ENCODE peak calls at places on chromosomes 7 and 10, in six cellular contexts. One of them, this sample, is unnamed.

GRCh38 chr10:88657901-88658300 is 6.3 kb upstream of the LIPF start:
- DNase-seq in endodermal cell: no peak
- DNase-seq in HFF-Myc: no peak
- DNase-seq in MM.1S: no peak
- DNase-seq in AG10803: peak; percentile 13
- DNase-seq in astrocyte of the cerebellum: no peak
- DNase-seq in this sample: peak; percentile 45

GRCh38 chr7:55533050-55533728 is 39.1 kb downstream of the VOPP1 start:
- DNase-seq in endodermal cell: no peak
- DNase-seq in HFF-Myc: no peak
- DNase-seq in MM.1S: peak; percentile 97
- DNase-seq in AG10803: peak; percentile 49
- DNase-seq in astrocyte of the cerebellum: no peak
- DNase-seq in this sample: peak; percentile 54

GRCh38 chr7:36361227-36361626 is 28.4 kb upstream of the ANLN start:
- DNase-seq in endodermal cell: no peak
- DNase-seq in HFF-Myc: no peak
- DNase-seq in MM.1S: no peak
- DNase-seq in AG10803: no peak
- DNase-seq in astrocyte of the cerebellum: no peak
- DNase-seq in this sample: no peak

GRCh38 chr7:41416208-41416595 is 286.7 kb downstream of the INHBA start:
- DNase-seq in endodermal cell: no peak
- DNase-seq in HFF-Myc: peak; percentile 52
- DNase-seq in MM.1S: no peak
- DNase-seq in AG10803: peak; percentile 56
- DNase-seq in astrocyte of the cerebellum: no peak
- DNase-seq in this sample: no peak

GRCh38 chr7:5351508-5352265 is 68.9 kb downstream of the SLC29A4 start:
- DNase-seq in endodermal cell: peak; percentile 52
- DNase-seq in HFF-Myc: no peak
- DNase-seq in MM.1S: no peak
- DNase-seq in AG10803: no peak
- DNase-seq in astrocyte of the cerebellum: no peak
- DNase-seq in this sample: no peak

GRCh38 chr7:101998904-101999236 is 181.4 kb downstream of the CUX1 start:
- DNase-seq in endodermal cell: peak; percentile 82
- DNase-seq in HFF-Myc: no peak
- DNase-seq in MM.1S: no peak
- DNase-seq in AG10803: no peak
- DNase-seq in astrocyte of the cerebellum: no peak
- DNase-seq in this sample: no peak

GRCh38 chr10:4812952-4813351 is 13.1 kb upstream of the AKR1E2 start:
- DNase-seq in endodermal cell: no peak
- DNase-seq in HFF-Myc: peak; percentile 66
- DNase-seq in MM.1S: no peak
- DNase-seq in AG10803: peak; percentile 73
- DNase-seq in astrocyte of the cerebellum: peak; percentile 70
- DNase-seq in this sample: peak; percentile 92

GRCh38 chr7:49776994-49777393 is 3.6 kb downstream of the VWC2 start:
- DNase-seq in endodermal cell: peak; percentile 91
- DNase-seq in HFF-Myc: no peak
- DNase-seq in MM.1S: no peak
- DNase-seq in AG10803: no peak
- DNase-seq in astrocyte of the cerebellum: no peak
- DNase-seq in this sample: no peak

GRCh38 chr10:122163182-122164027 is 107.7 kb upstream of the BTBD16 start:
- DNase-seq in endodermal cell: peak; percentile 97
- DNase-seq in HFF-Myc: no peak
- DNase-seq in MM.1S: no peak
- DNase-seq in AG10803: no peak
- DNase-seq in astrocyte of the cerebellum: no peak
- DNase-seq in this sample: no peak

GRCh38 chr7:95420996-95421846 is 13.6 kb downstream of the PON2 start:
- DNase-seq in endodermal cell: no peak
- DNase-seq in HFF-Myc: peak; percentile 27
- DNase-seq in MM.1S: peak; percentile 14
- DNase-seq in AG10803: peak; percentile 25
- DNase-seq in astrocyte of the cerebellum: no peak
- DNase-seq in this sample: peak; percentile 84

GRCh38 chr10:99532687-99533495 is at the start of gene NKX2-3:
- DNase-seq in endodermal cell: peak; percentile 94
- DNase-seq in HFF-Myc: no peak
- DNase-seq in MM.1S: peak; percentile 74
- DNase-seq in AG10803: peak; percentile 8
- DNase-seq in astrocyte of the cerebellum: no peak
- DNase-seq in this sample: no peak

GRCh38 chr7:149780636-149781419 is 7.4 kb upstream of the ZNF467 start:
- DNase-seq in endodermal cell: no peak
- DNase-seq in HFF-Myc: no peak
- DNase-seq in MM.1S: no peak
- DNase-seq in AG10803: no peak
- DNase-seq in astrocyte of the cerebellum: no peak
- DNase-seq in this sample: no peak

GRCh38 chr10:104622598-104623209 is 18.4 kb upstream of the SORCS3 start:
- DNase-seq in endodermal cell: peak; percentile 85
- DNase-seq in HFF-Myc: no peak
- DNase-seq in MM.1S: peak; percentile 18
- DNase-seq in AG10803: no peak
- DNase-seq in astrocyte of the cerebellum: no peak
- DNase-seq in this sample: peak; percentile 24

GRCh38 chr7:79317728-79318127 is 135.7 kb downstream of the MAGI2 start:
- DNase-seq in endodermal cell: peak; percentile 61
- DNase-seq in HFF-Myc: peak; percentile 80
- DNase-seq in MM.1S: no peak
- DNase-seq in AG10803: peak; percentile 80
- DNase-seq in astrocyte of the cerebellum: peak; percentile 60
- DNase-seq in this sample: peak; percentile 90

GRCh38 chr7:129989466-129989865 is 36.7 kb upstream of the UBE2H start:
- DNase-seq in endodermal cell: no peak
- DNase-seq in HFF-Myc: no peak
- DNase-seq in MM.1S: peak; percentile 82
- DNase-seq in AG10803: no peak
- DNase-seq in astrocyte of the cerebellum: no peak
- DNase-seq in this sample: no peak

GRCh38 chr7:29480456-29480855 is 83.2 kb upstream of the PRR15 start:
- DNase-seq in endodermal cell: no peak
- DNase-seq in HFF-Myc: no peak
- DNase-seq in MM.1S: no peak
- DNase-seq in AG10803: no peak
- DNase-seq in astrocyte of the cerebellum: no peak
- DNase-seq in this sample: no peak

GRCh38 chr7:92076509-92076908 is 57.8 kb downstream of the CYP51A1 start:
- DNase-seq in endodermal cell: no peak
- DNase-seq in HFF-Myc: no peak
- DNase-seq in MM.1S: no peak
- DNase-seq in AG10803: no peak
- DNase-seq in astrocyte of the cerebellum: no peak
- DNase-seq in this sample: no peak

GRCh38 chr7:33196194-33196593 is 66.8 kb downstream of the BBS9 start:
- DNase-seq in endodermal cell: no peak
- DNase-seq in HFF-Myc: no peak
- DNase-seq in MM.1S: no peak
- DNase-seq in AG10803: peak; percentile 13
- DNase-seq in astrocyte of the cerebellum: peak; percentile 27
- DNase-seq in this sample: peak; percentile 74

GRCh38 chr7:28406192-28406591 is 6.1 kb upstream of the CREB5 start:
- DNase-seq in endodermal cell: peak; percentile 72
- DNase-seq in HFF-Myc: no peak
- DNase-seq in MM.1S: no peak
- DNase-seq in AG10803: no peak
- DNase-seq in astrocyte of the cerebellum: no peak
- DNase-seq in this sample: peak; percentile 29

GRCh38 chr10:81479316-81479715 is 395.7 kb upstream of the NRG3 start:
- DNase-seq in endodermal cell: peak; percentile 63
- DNase-seq in HFF-Myc: no peak
- DNase-seq in MM.1S: no peak
- DNase-seq in AG10803: no peak
- DNase-seq in astrocyte of the cerebellum: no peak
- DNase-seq in this sample: no peak

GRCh38 chr7:47471831-47472230 is 110.1 kb downstream of the TNS3 start:
- DNase-seq in endodermal cell: no peak
- DNase-seq in HFF-Myc: no peak
- DNase-seq in MM.1S: no peak
- DNase-seq in AG10803: no peak
- DNase-seq in astrocyte of the cerebellum: no peak
- DNase-seq in this sample: no peak

GRCh38 chr7:18499407-18500197 is 4.1 kb downstream of the HDAC9 start:
- DNase-seq in endodermal cell: no peak
- DNase-seq in HFF-Myc: no peak
- DNase-seq in MM.1S: no peak
- DNase-seq in AG10803: peak; percentile 66
- DNase-seq in astrocyte of the cerebellum: no peak
- DNase-seq in this sample: no peak

GRCh38 chr7:57363321-57363720 is 86.7 kb upstream of the ZNF716 start:
- DNase-seq in endodermal cell: no peak
- DNase-seq in HFF-Myc: no peak
- DNase-seq in MM.1S: no peak
- DNase-seq in AG10803: no peak
- DNase-seq in astrocyte of the cerebellum: no peak
- DNase-seq in this sample: no peak

GRCh38 chr7:55965805-55966421 is 1.5 kb downstream of the NIPSNAP2 start:
- DNase-seq in endodermal cell: no peak
- DNase-seq in HFF-Myc: peak; percentile 76
- DNase-seq in MM.1S: no peak
- DNase-seq in AG10803: peak; percentile 82
- DNase-seq in astrocyte of the cerebellum: no peak
- DNase-seq in this sample: no peak

GRCh38 chr7:42645906-42646305 is 266.0 kb downstream of the C7orf25 start:
- DNase-seq in endodermal cell: no peak
- DNase-seq in HFF-Myc: no peak
- DNase-seq in MM.1S: no peak
- DNase-seq in AG10803: peak; percentile 9
- DNase-seq in astrocyte of the cerebellum: no peak
- DNase-seq in this sample: peak; percentile 3

GRCh38 chr7:142885311-142886230 is at the start of gene TRPV6:
- DNase-seq in endodermal cell: peak; percentile 95
- DNase-seq in HFF-Myc: no peak
- DNase-seq in MM.1S: no peak
- DNase-seq in AG10803: no peak
- DNase-seq in astrocyte of the cerebellum: no peak
- DNase-seq in this sample: no peak

GRCh38 chr10:123748711-123749110 is 82.6 kb downstream of the GPR26 start:
- DNase-seq in endodermal cell: no peak
- DNase-seq in HFF-Myc: no peak
- DNase-seq in MM.1S: no peak
- DNase-seq in AG10803: no peak
- DNase-seq in astrocyte of the cerebellum: no peak
- DNase-seq in this sample: no peak

GRCh38 chr7:80957226-80957625 is 38.4 kb upstream of the SEMA3C start:
- DNase-seq in endodermal cell: no peak
- DNase-seq in HFF-Myc: no peak
- DNase-seq in MM.1S: no peak
- DNase-seq in AG10803: no peak
- DNase-seq in astrocyte of the cerebellum: no peak
- DNase-seq in this sample: no peak

GRCh38 chr7:84017653-84018052 is 176.9 kb downstream of the SEMA3A start:
- DNase-seq in endodermal cell: no peak
- DNase-seq in HFF-Myc: no peak
- DNase-seq in MM.1S: no peak
- DNase-seq in AG10803: no peak
- DNase-seq in astrocyte of the cerebellum: no peak
- DNase-seq in this sample: no peak

GRCh38 chr10:46077141-46077554 is 31.1 kb upstream of the MSMB start:
- DNase-seq in endodermal cell: no peak
- DNase-seq in HFF-Myc: no peak
- DNase-seq in MM.1S: no peak
- DNase-seq in AG10803: peak; percentile 49
- DNase-seq in astrocyte of the cerebellum: no peak
- DNase-seq in this sample: peak; percentile 63

GRCh38 chr7:100685631-100686145 is 8.4 kb downstream of the GIGYF1 start:
- DNase-seq in endodermal cell: no peak
- DNase-seq in HFF-Myc: no peak
- DNase-seq in MM.1S: no peak
- DNase-seq in AG10803: no peak
- DNase-seq in astrocyte of the cerebellum: no peak
- DNase-seq in this sample: no peak

GRCh38 chr10:123299598-123299997 is 145.4 kb downstream of the BUB3 start:
- DNase-seq in endodermal cell: peak; percentile 36
- DNase-seq in HFF-Myc: no peak
- DNase-seq in MM.1S: no peak
- DNase-seq in AG10803: no peak
- DNase-seq in astrocyte of the cerebellum: no peak
- DNase-seq in this sample: no peak

GRCh38 chr7:22730921-22731654 is 4.1 kb downstream of the IL6 start:
- DNase-seq in endodermal cell: no peak
- DNase-seq in HFF-Myc: no peak
- DNase-seq in MM.1S: peak; percentile 91
- DNase-seq in AG10803: peak; percentile 88
- DNase-seq in astrocyte of the cerebellum: peak; percentile 51
- DNase-seq in this sample: peak; percentile 61

GRCh38 chr10:94088926-94089381 is 95.2 kb downstream of the PLCE1 start:
- DNase-seq in endodermal cell: no peak
- DNase-seq in HFF-Myc: no peak
- DNase-seq in MM.1S: no peak
- DNase-seq in AG10803: peak; percentile 42
- DNase-seq in astrocyte of the cerebellum: no peak
- DNase-seq in this sample: peak; percentile 67
- H3K4me3 ChIP-seq in endodermal cell: no peak overlapping the region
- H3K4me3 ChIP-seq in HFF-Myc: no peak overlapping the region
- H3K4me3 ChIP-seq in MM.1S: no peak overlapping the region
- H3K4me3 ChIP-seq in AG10803: peak overlapping the region; percentile 35
- H3K4me3 ChIP-seq in astrocyte of the cerebellum: no peak overlapping the region
- H3K4me3 ChIP-seq in this sample: peak overlapping the region; percentile 6

DNA sequence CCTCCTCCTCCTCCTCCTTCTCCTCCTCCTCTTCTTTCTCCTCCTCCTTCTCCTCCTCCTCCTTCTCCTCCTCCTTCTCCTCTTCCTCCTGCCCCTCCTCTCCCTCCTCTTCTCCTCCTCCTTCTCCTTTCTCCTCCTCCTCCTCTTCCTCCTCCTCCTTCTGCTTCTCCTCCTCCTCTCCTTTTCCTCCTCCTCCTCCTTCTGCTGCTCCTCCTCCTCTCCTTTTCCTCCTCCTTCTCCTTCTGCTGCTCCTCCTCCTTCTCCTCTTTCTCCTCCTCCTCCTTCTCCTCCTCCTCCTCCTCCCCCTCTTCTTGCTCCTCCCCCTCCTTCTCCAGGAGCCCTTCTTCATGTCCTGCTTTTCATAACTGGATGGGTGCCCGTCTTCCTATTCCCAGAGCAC is 12.2 kb downstream of the PLXNA4 start:
- DNase-seq in endodermal cell: no peak
- DNase-seq in HFF-Myc: no peak
- DNase-seq in MM.1S: no peak
- DNase-seq in AG10803: no peak
- DNase-seq in astrocyte of the cerebellum: no peak
- DNase-seq in this sample: no peak
- TF ChIP-seq CTCF in endodermal cell: no peak
- TF ChIP-seq CTCF in HFF-Myc: no peak
- TF ChIP-seq CTCF in MM.1S: no peak
- TF ChIP-seq CTCF in AG10803: no peak
- TF ChIP-seq CTCF in astrocyte of the cerebellum: no peak
- TF ChIP-seq CTCF in this sample: no peak

GRCh38 chr10:623039-623438 is 66.4 kb downstream of the DIP2C start:
- DNase-seq in endodermal cell: no peak
- DNase-seq in HFF-Myc: no peak
- DNase-seq in MM.1S: no peak
- DNase-seq in AG10803: no peak
- DNase-seq in astrocyte of the cerebellum: no peak
- DNase-seq in this sample: no peak
- H3K4me3 ChIP-seq in endodermal cell: no peak overlapping the region
- H3K4me3 ChIP-seq in HFF-Myc: no peak overlapping the region
- H3K4me3 ChIP-seq in MM.1S: no peak overlapping the region
- H3K4me3 ChIP-seq in AG10803: no peak overlapping the region
- H3K4me3 ChIP-seq in astrocyte of the cerebellum: no peak overlapping the region
- H3K4me3 ChIP-seq in this sample: no peak overlapping the region

GRCh38 chr7:136009488-136010079 is 32.4 kb upstream of the MTPN start:
- DNase-seq in endodermal cell: no peak
- DNase-seq in HFF-Myc: peak; percentile 17
- DNase-seq in MM.1S: peak; percentile 51
- DNase-seq in AG10803: peak; percentile 46
- DNase-seq in astrocyte of the cerebellum: peak; percentile 46
- DNase-seq in this sample: peak; percentile 71
- TF ChIP-seq CTCF in endodermal cell: peak; percentile 86
- TF ChIP-seq CTCF in HFF-Myc: peak; percentile 41
- TF ChIP-seq CTCF in MM.1S: peak; percentile 89
- TF ChIP-seq CTCF in AG10803: peak; percentile 73
- TF ChIP-seq CTCF in astrocyte of the cerebellum: peak; percentile 31
- TF ChIP-seq CTCF in this sample: peak; percentile 59